ENCODE peak calls at places on chromosomes 12 and 14, in nine cellular contexts. P is fibroblast of the aortic adventitia; T is tibial artery; X is upper lobe of right lung; R is tibial nerve; C is A549; U is NT2/D1; W is CD4-positive, alpha-beta memory T cell; E is AG04450. I is an unnamed sample.

GRCh38 chr14:76997257-76997970 is 31.1 kb downstream of the IRF2BPL start:
- DNase-seq in P (peak), U (no peak), R (no peak), E (no peak), W (no peak), C (no peak), T (no peak), X (no peak), I (peak)

GRCh38 chr12:76020731-76021672 is 10.6 kb downstream of the PHLDA1 start:
- DNase-seq in C (peak), U (no peak), X (no peak), W (peak), E (peak), R (no peak), T (no peak), P (peak), I (no peak)

GRCh38 chr14:36313898-36314297 is 6.5 kb downstream of the MBIP start:
- DNase-seq in U (no peak), C (no peak), R (no peak), W (no peak), E (no peak), P (no peak), X (no peak), T (no peak), I (no peak)

GRCh38 chr14:69460093-69460701 is 24.3 kb upstream of the PLEKHD1 start:
- DNase-seq in U (no peak), T (peak), W (peak), X (no peak), E (peak), C (peak), R (peak), P (peak), I (peak)

GRCh38 chr14:74670726-74671125 is 42.2 kb downstream of the AREL1 start:
- DNase-seq in P (peak), X (no peak), R (no peak), E (no peak), T (no peak), C (no peak), W (no peak), U (no peak), I (peak)

GRCh38 chr12:107912421-107913004 is 138.0 kb downstream of the ASCL4 start:
- DNase-seq in X (peak), T (no peak), U (peak), C (peak), R (peak), P (no peak), E (no peak), W (no peak), I (peak)

GRCh38 chr14:68547305-68548193 is 245.3 kb downstream of the ZFP36L1 start:
- DNase-seq in P (peak), T (peak), E (peak), X (no peak), W (no peak), C (peak), U (no peak), R (peak), I (peak)

GRCh38 chr12:48183091-48183875 is at the start of gene CCDC184:
- DNase-seq in X (peak), T (peak), U (peak), R (peak), W (peak), E (no peak), C (peak), P (peak), I (peak)

GRCh38 chr14:24911324-24912095 is 138.4 kb downstream of the STXBP6 start:
- DNase-seq in R (peak), X (no peak), T (peak), U (no peak), C (no peak), W (no peak), P (peak), E (no peak), I (no peak)

GRCh38 chr12:2977776-2978175 is 18.6 kb downstream of the TEAD4 start:
- DNase-seq in P (no peak), R (no peak), X (no peak), E (no peak), W (no peak), T (no peak), C (no peak), U (no peak), I (no peak)

GRCh38 chr12:108004368-108004767 is 124.7 kb upstream of the WSCD2 start:
- DNase-seq in C (no peak), W (no peak), E (no peak), P (no peak), R (no peak), U (peak), T (no peak), X (no peak), I (peak)

GRCh38 chr14:31360919-31361662 is 59.3 kb downstream of the HEATR5A start:
- DNase-seq in C (no peak), T (no peak), X (no peak), P (peak), U (no peak), E (no peak), W (no peak), R (no peak), I (no peak)

GRCh38 chr14:75972729-75973480 is 8.9 kb downstream of the TGFB3 start:
- DNase-seq in T (no peak), P (no peak), X (no peak), W (no peak), E (no peak), U (no peak), R (no peak), C (no peak), I (peak)

GRCh38 chr14:86540636-86541247 is 1010.8 kb downstream of the FLRT2 start:
- DNase-seq in C (no peak), U (no peak), W (no peak), T (no peak), E (no peak), R (no peak), X (no peak), P (peak), I (no peak)

GRCh38 chr14:90900712-90901111 is 84.5 kb upstream of the TTC7B start:
- DNase-seq in C (no peak), T (no peak), P (peak), W (no peak), U (no peak), R (no peak), E (no peak), X (no peak), I (no peak)

GRCh38 chr14:34199585-34199984 is 248.7 kb upstream of the EGLN3 start:
- DNase-seq in X (no peak), W (no peak), U (no peak), P (peak), E (no peak), C (no peak), R (no peak), T (no peak), I (no peak)

GRCh38 chr14:69999246-69999645 is 120.0 kb downstream of the SMOC1 start:
- DNase-seq in T (no peak), U (no peak), R (no peak), X (no peak), P (peak), E (peak), W (no peak), C (peak), I (no peak)

GRCh38 chr12:25348290-25348689 is 97.6 kb upstream of the KRAS start:
- DNase-seq in C (no peak), T (no peak), R (no peak), X (no peak), E (no peak), W (no peak), P (no peak), U (no peak), I (no peak)
- H3K4me3 ChIP-seq in C (no peak), T (no peak), R (no peak), X (no peak), E (no peak), W (no peak), P (no peak), U (no peak), I (no peak)

GRCh38 chr14:93977171-93977570 is 801 bp upstream of the ASB2 start:
- DNase-seq in T (no peak), R (no peak), E (no peak), U (no peak), W (no peak), C (no peak), X (no peak), P (no peak), I (no peak)
- H3K4me3 ChIP-seq in T (no peak), R (no peak), E (no peak), U (no peak), W (no peak), C (no peak), X (no peak), P (no peak), I (no peak)

GRCh38 chr14:51846631-51847488 is 13.6 kb upstream of the GNG2 start:
- DNase-seq in P (peak), R (peak), U (peak), C (no peak), X (peak), E (no peak), T (peak), W (peak), I (no peak)
- H3K4me3 ChIP-seq in P (no peak), R (peak), U (no peak), C (no peak), X (peak), E (no peak), T (no peak), W (peak), I (no peak)

GRCh38 chr14:100899841-100900771 is 3.4 kb downstream of the RTL1 start:
- DNase-seq in C (no peak), E (no peak), X (no peak), R (peak), P (no peak), U (no peak), T (no peak), W (no peak), I (peak)
- H3K4me3 ChIP-seq in C (no peak), E (no peak), X (no peak), R (no peak), P (no peak), U (peak), T (no peak), W (no peak), I (no peak)

GRCh38 chr14:32495435-32495734 is 166.3 kb downstream of the AKAP6 start:
- DNase-seq in T (no peak), C (no peak), R (no peak), U (no peak), W (no peak), E (no peak), P (no peak), X (no peak), I (no peak)
- H3K4me3 ChIP-seq in T (peak), C (no peak), R (no peak), U (no peak), W (no peak), E (no peak), P (no peak), X (no peak), I (peak)

GRCh38 chr12:65949009-65949623 is 124.8 kb downstream of the HMGA2 start:
- DNase-seq in W (no peak), X (no peak), C (no peak), U (no peak), R (no peak), T (no peak), E (no peak), P (no peak), I (no peak)
- H3K4me3 ChIP-seq in W (no peak), X (no peak), C (no peak), U (no peak), R (peak), T (no peak), E (no peak), P (no peak), I (no peak)